ENCODE peak calls at places on chromosome 5, in five cellular contexts. E is nephron progenitor cell, P is endodermal cell, K is mesothelial cell of epicardium, N is AG09309. X is an unnamed sample.

GRCh38 chr5:130762031-130762430 is 403.0 kb downstream of the HINT1 start:
- DNase-seq in E (no peak), P (no peak), K (no peak), N (no peak), X (no peak)

GRCh38 chr5:75265731-75266130 is 29.1 kb upstream of the ANKRD31 start:
- DNase-seq in E (no peak), P (no peak), K (no peak), N (peak; percentile 13), X (no peak)

GRCh38 chr5:173016621-173017046 is 33.1 kb downstream of the ATP6V0E1 start:
- DNase-seq in E (no peak), P (no peak), K (no peak), N (peak; percentile 59), X (no peak)

GRCh38 chr5:157241483-157241882 is 24.4 kb upstream of the CYFIP2 start:
- DNase-seq in E (no peak), P (no peak), K (no peak), N (no peak), X (no peak)

GRCh38 chr5:172768573-172769323 is 2.2 kb downstream of the DUSP1 start:
- DNase-seq in E (no peak), P (peak; percentile 47), K (no peak), N (no peak), X (peak; percentile 50)

GRCh38 chr5:116574682-116575634 is at the start of gene SEMA6A:
- DNase-seq in E (peak; percentile 94), P (peak; percentile 99), K (peak; percentile 91), N (peak; percentile 35), X (no peak)

GRCh38 chr5:11903121-11903613 is 1.1 kb downstream of the CTNND2 start:
- DNase-seq in E (peak; percentile 36), P (no peak), K (no peak), N (no peak), X (no peak)

GRCh38 chr5:162593881-162594280 is 526.3 kb downstream of the GABRG2 start:
- DNase-seq in E (no peak), P (no peak), K (no peak), N (no peak), X (no peak)

GRCh38 chr5:141913560-141913959 is 10.1 kb upstream of the DELE1 start:
- DNase-seq in E (no peak), P (no peak), K (no peak), N (no peak), X (no peak)

GRCh38 chr5:42718591-42718990 is 38.0 kb upstream of the CCDC152 start:
- DNase-seq in E (no peak), P (no peak), K (no peak), N (no peak), X (no peak)

GRCh38 chr5:1666812-1667588 is 132.6 kb downstream of the MRPL36 start:
- DNase-seq in E (peak; percentile 93), P (peak; percentile 95), K (peak; percentile 91), N (no peak), X (peak; percentile 53)

GRCh38 chr5:149605998-149606721 is 24.9 kb downstream of the ARHGEF37 start:
- DNase-seq in E (no peak), P (no peak), K (no peak), N (peak; percentile 57), X (no peak)

GRCh38 chr5:114988096-114988495 is 181.6 kb downstream of the TRIM36 start:
- DNase-seq in E (no peak), P (no peak), K (no peak), N (no peak), X (no peak)

GRCh38 chr5:50564558-50564957 is 101.9 kb upstream of the PARP8 start:
- DNase-seq in E (no peak), P (no peak), K (no peak), N (no peak), X (no peak)

GRCh38 chr5:16345454-16345853 is 120.1 kb downstream of the ZNF622 start:
- DNase-seq in E (no peak), P (no peak), K (no peak), N (no peak), X (no peak)

GRCh38 chr5:52727568-52727967 is 60.1 kb upstream of the ITGA1 start:
- DNase-seq in E (no peak), P (no peak), K (no peak), N (peak; percentile 33), X (no peak)

GRCh38 chr5:171931163-171931562 is 75.3 kb downstream of the FBXW11 start:
- DNase-seq in E (no peak), P (no peak), K (no peak), N (no peak), X (no peak)

GRCh38 chr5:176664479-176664878 is 17.2 kb downstream of the TSPAN17 start:
- DNase-seq in E (no peak), P (no peak), K (no peak), N (no peak), X (no peak)

GRCh38 chr5:73454379-73455036 is 5.9 kb upstream of the FOXD1 start:
- DNase-seq in E (peak; percentile 68), P (peak; percentile 94), K (peak; percentile 56), N (no peak), X (no peak)

GRCh38 chr5:52809884-52810283 is 22.2 kb downstream of the ITGA1 start:
- DNase-seq in E (no peak), P (no peak), K (no peak), N (no peak), X (no peak)

GRCh38 chr5:90570034-90570433 is 11.4 kb downstream of the ADGRV1 start:
- DNase-seq in E (no peak), P (no peak), K (no peak), N (no peak), X (no peak)

GRCh38 chr5:88729476-88730182 is 153.4 kb downstream of the MEF2C start:
- DNase-seq in E (peak; percentile 60), P (peak; percentile 83), K (peak; percentile 66), N (peak; percentile 47), X (peak; percentile 40)
- TF ChIP-seq CTCF in E (peak; percentile 85), P (peak; percentile 93), K (peak; percentile 95), N (peak; percentile 58), X (peak; percentile 83)

GRCh38 chr5:154191467-154192261 is 1.1 kb downstream of the GALNT10 start:
- DNase-seq in E (no peak), P (no peak), K (no peak), N (no peak), X (no peak)
- TF ChIP-seq CTCF in E (no peak), P (no peak), K (no peak), N (peak; percentile 13), X (no peak)

GRCh38 chr5:135024956-135025729 is 8.9 kb downstream of the PITX1 start:
- DNase-seq in E (no peak), P (no peak), K (no peak), N (no peak), X (no peak)
- TF ChIP-seq CTCF in E (no peak), P (no peak), K (no peak), N (no peak), X (no peak)

GRCh38 chr5:7759951-7760580 is 90.9 kb downstream of the CFAP90 start:
- DNase-seq in E (no peak), P (no peak), K (no peak), N (no peak), X (no peak)
- TF ChIP-seq CTCF in E (no peak), P (no peak), K (no peak), N (no peak), X (no peak)

DNA sequence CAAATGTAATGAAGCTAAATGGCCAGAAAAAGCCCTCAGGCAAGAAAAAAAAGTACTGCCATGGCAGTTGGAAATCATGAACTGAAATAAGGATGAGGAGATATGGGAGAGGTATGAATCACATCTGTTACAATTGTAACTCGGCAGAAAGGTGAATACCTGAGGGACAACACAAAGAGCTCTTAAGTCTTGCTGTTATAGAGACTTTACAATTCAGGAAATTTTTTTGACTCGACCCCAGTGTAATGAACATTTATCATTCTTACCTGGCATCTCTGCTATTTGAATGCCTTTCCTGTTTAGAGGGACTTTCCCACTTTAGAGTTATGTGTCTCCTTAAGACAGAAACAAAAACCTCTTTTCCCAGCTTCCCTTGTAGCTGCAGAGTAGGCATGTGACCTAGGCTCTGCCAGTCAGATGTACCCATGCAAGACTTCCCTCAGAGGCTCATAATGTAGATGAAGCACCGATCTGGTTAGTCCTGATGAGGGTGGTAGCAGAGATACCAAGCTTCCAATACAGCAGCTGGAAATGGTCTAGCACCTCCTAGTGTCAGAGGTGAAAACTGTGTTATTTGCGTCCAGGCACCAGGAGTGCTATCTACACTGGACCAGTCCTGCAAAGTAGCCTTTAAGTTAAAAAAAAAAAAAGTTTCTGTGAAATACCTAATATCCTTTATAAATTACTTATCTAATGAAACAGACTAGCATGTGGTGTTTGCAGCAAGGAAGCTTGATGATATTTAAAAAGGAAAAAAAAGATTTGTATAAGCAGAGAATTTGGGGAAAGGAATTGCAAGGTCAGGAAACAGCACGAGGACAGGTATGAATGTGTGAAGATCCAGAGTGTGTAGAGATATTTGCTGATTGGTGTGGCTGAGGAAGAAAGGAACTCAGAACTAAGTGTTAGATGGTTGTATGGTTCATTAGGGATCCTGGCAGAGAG is 146.9 kb upstream of the SLC1A3 start:
- DNase-seq in E (no peak), P (peak; percentile 68), K (no peak), N (no peak), X (no peak)
- TF ChIP-seq CTCF in E (peak; percentile 18), P (peak; percentile 85), K (no peak), N (peak; percentile 22), X (peak; percentile 18)

GRCh38 chr5:137606401-137606800 is 107.3 kb upstream of the SPOCK1 start:
- DNase-seq in E (no peak), P (no peak), K (no peak), N (no peak), X (no peak)

GRCh38 chr5:137603891-137604290 is 104.8 kb upstream of the SPOCK1 start:
- DNase-seq in E (no peak), P (peak; percentile 31), K (no peak), N (no peak), X (no peak)

GRCh38 chr5:137604348-137605095 is 105.4 kb upstream of the SPOCK1 start:
- DNase-seq in E (no peak), P (peak; percentile 68), K (no peak), N (no peak), X (no peak)

GRCh38 chr5:137607771-137608170 is 108.6 kb upstream of the SPOCK1 start:
- DNase-seq in E (no peak), P (peak; percentile 29), K (no peak), N (no peak), X (no peak)

GRCh38 chr5:137605377-137605776 is 106.3 kb upstream of the SPOCK1 start:
- DNase-seq in E (no peak), P (peak; percentile 47), K (no peak), N (no peak), X (no peak)
- TF ChIP-seq CTCF in E (peak; percentile 36), P (peak; percentile 57), K (no peak), N (peak; percentile 49), X (no peak)

GRCh38 chr5:54985301-54986268 is at the start of gene ESM1:
- DNase-seq in E (peak; percentile 8), P (no peak), K (no peak), N (peak; percentile 34), X (no peak)

GRCh38 chr5:54986269-54986654 is 869 bp upstream of the ESM1 start:
- DNase-seq in E (no peak), P (no peak), K (no peak), N (no peak), X (no peak)

DNA sequence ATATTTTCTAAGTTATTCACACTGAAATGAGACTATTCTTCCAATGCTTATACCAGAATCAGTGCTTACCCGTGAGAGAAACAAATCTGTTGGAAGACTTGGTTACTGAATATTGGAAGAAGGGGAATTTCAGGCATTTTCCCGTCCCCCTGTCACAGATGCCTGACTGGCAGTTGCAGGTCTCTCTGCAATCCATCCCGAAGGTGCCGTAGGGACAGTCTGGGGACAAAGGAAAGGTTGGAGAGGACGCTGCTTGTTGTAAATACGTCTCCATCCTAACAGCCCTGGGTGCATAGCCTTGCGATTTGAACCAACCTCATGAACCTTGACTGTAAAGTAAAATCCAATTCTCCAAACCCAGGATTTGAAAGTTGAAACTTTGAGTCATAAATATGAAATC is 3.5 kb downstream of the ESM1 start:
- DNase-seq in E (no peak), P (peak; percentile 57), K (no peak), N (no peak), X (no peak)
- TF ChIP-seq CTCF in E (no peak), P (no peak), K (no peak), N (no peak), X (no peak)

X was measured in natural killer cell.